ENCODE peak calls at places on chromosome 17, in five cellular contexts. W is heart left ventricle, Z is dorsolateral prefrontal cortex, F is nephron progenitor cell, S is PC-3. B is an unnamed sample.

GRCh38 chr17:27569257-27569722 is 61.7 kb upstream of the LGALS9 start:
- DNase-seq in W (no peak), Z (no peak), F (peak), S (peak), B (peak)

GRCh38 chr17:49727353-49727752 is 19.6 kb upstream of the SLC35B1 start:
- DNase-seq in W (no peak), Z (no peak), F (no peak), S (no peak), B (no peak)

GRCh38 chr17:63095459-63095858 is 129.4 kb downstream of the TANC2 start:
- DNase-seq in W (no peak), Z (no peak), F (no peak), S (no peak), B (no peak)

GRCh38 chr17:39062846-39063680 is 88.4 kb downstream of the PLXDC1 start:
- DNase-seq in W (no peak), Z (no peak), F (no peak), S (peak), B (peak)

GRCh38 chr17:39194985-39195524 is 2.4 kb downstream of the CACNB1 start:
- DNase-seq in W (no peak), Z (peak), F (no peak), S (no peak), B (no peak)

GRCh38 chr17:31517524-31517923 is 126.0 kb downstream of the RAB11FIP4 start:
- DNase-seq in W (no peak), Z (no peak), F (peak), S (peak), B (peak)

GRCh38 chr17:21252875-21253645 is at the start of gene NATD1:
- DNase-seq in W (peak), Z (peak), F (peak), S (peak), B (peak)

GRCh38 chr17:77425791-77426641 is 285.2 kb downstream of the SEC14L1 start:
- DNase-seq in W (no peak), Z (no peak), F (no peak), S (peak), B (peak)

GRCh38 chr17:4304417-4305027 is 40.7 kb upstream of the ANKFY1 start:
- DNase-seq in W (peak), Z (no peak), F (peak), S (peak), B (peak)

GRCh38 chr17:47694818-47695663 is 1.1 kb downstream of the TBKBP1 start:
- DNase-seq in W (peak), Z (peak), F (peak), S (peak), B (no peak)

GRCh38 chr17:45702666-45703266 is 81.4 kb upstream of the CRHR1 start:
- DNase-seq in W (no peak), Z (no peak), F (peak), S (peak), B (peak)

GRCh38 chr17:44002141-44002848 is 2.1 kb upstream of the NAGS start:
- DNase-seq in W (no peak), Z (no peak), F (no peak), S (peak), B (peak)

GRCh38 chr17:49910094-49910857 is 58.7 kb upstream of the DLX4 start:
- DNase-seq in W (no peak), Z (no peak), F (peak), S (peak), B (no peak)

GRCh38 chr17:42337442-42337841 is 49.1 kb downstream of the STAT5A start:
- DNase-seq in W (no peak), Z (no peak), F (no peak), S (no peak), B (no peak)

GRCh38 chr17:73272906-73273218 is 11.2 kb upstream of the CPSF4L start:
- DNase-seq in W (no peak), Z (no peak), F (no peak), S (no peak), B (no peak)

GRCh38 chr17:56244268-56244890 is 91.1 kb downstream of the ANKFN1 start:
- DNase-seq in W (no peak), Z (no peak), F (no peak), S (no peak), B (no peak)

GRCh38 chr17:66580178-66580577 is 254.7 kb upstream of the CACNG5 start:
- DNase-seq in W (peak), Z (no peak), F (peak), S (no peak), B (no peak)

GRCh38 chr17:9568957-9569588 is 6.5 kb downstream of the STX8 start:
- DNase-seq in W (no peak), Z (no peak), F (no peak), S (no peak), B (no peak)

GRCh38 chr17:46942441-46943217 is 19.7 kb downstream of the GOSR2 start:
- DNase-seq in W (peak), Z (peak), F (peak), S (peak), B (peak)

GRCh38 chr17:70767102-70767701 is 597.9 kb downstream of the KCNJ2 start:
- DNase-seq in W (no peak), Z (no peak), F (peak), S (peak), B (peak)

GRCh38 chr17:47275245-47275984 is 21.8 kb downstream of the ITGB3 start:
- DNase-seq in W (peak), Z (no peak), F (peak), S (peak), B (peak)

GRCh38 chr17:66960623-66961022 is 3.9 kb upstream of the CACNG4 start:
- DNase-seq in W (no peak), Z (no peak), F (no peak), S (no peak), B (no peak)

GRCh38 chr17:3907483-3908216 is 8.6 kb downstream of the P2RX1 start:
- DNase-seq in W (no peak), Z (no peak), F (no peak), S (no peak), B (peak)

GRCh38 chr17:74862108-74862901 is 2.6 kb upstream of the GRIN2C start:
- DNase-seq in W (no peak), Z (peak), F (peak), S (peak), B (peak)

GRCh38 chr17:57739402-57740224 is 5.5 kb downstream of the CCDC182 start:
- DNase-seq in W (no peak), Z (no peak), F (no peak), S (peak), B (peak)

GRCh38 chr17:48374650-48375230 is 55.3 kb downstream of the SKAP1 start:
- DNase-seq in W (no peak), Z (no peak), F (no peak), S (peak), B (peak)

GRCh38 chr17:9943343-9943742 is 38.3 kb upstream of the RCVRN start:
- DNase-seq in W (no peak), Z (no peak), F (no peak), S (no peak), B (no peak)

GRCh38 chr17:79951361-79952264 is 84.1 kb downstream of the TBC1D16 start:
- DNase-seq in W (peak), Z (peak), F (peak), S (no peak), B (peak)

GRCh38 chr17:34166394-34166793 is 88.7 kb upstream of the CCL2 start:
- DNase-seq in W (no peak), Z (no peak), F (no peak), S (no peak), B (no peak)

GRCh38 chr17:72392056-72393010 is 271.5 kb downstream of the SOX9 start:
- DNase-seq in W (no peak), Z (no peak), F (peak), S (peak), B (peak)

GRCh38 chr17:1473170-1473569 is 17.1 kb upstream of the CRK start:
- DNase-seq in W (no peak), Z (no peak), F (no peak), S (no peak), B (no peak)

GRCh38 chr17:5325851-5326250 is 43.8 kb downstream of the RABEP1 start:
- DNase-seq in W (no peak), Z (no peak), F (no peak), S (no peak), B (no peak)

GRCh38 chr17:72342582-72343527 is 222.0 kb downstream of the SOX9 start:
- DNase-seq in W (peak), Z (peak), F (peak), S (no peak), B (no peak)

GRCh38 chr17:2393184-2393953 is 7.5 kb downstream of the MNT start:
- DNase-seq in W (peak), Z (peak), F (peak), S (peak), B (peak)

GRCh38 chr17:43151880-43152456 is 19.0 kb upstream of the NBR1 start:
- DNase-seq in W (no peak), Z (no peak), F (no peak), S (no peak), B (no peak)

GRCh38 chr17:21318439-21318838 is 33.9 kb downstream of the MAP2K3 start:
- DNase-seq in W (no peak), Z (peak), F (peak), S (no peak), B (no peak)

GRCh38 chr17:64200080-64201042 is 62.7 kb downstream of the TEX2 start:
- DNase-seq in W (no peak), Z (no peak), F (no peak), S (no peak), B (peak)

GRCh38 chr17:14048169-14048568 is 21.1 kb upstream of the COX10 start:
- DNase-seq in W (no peak), Z (no peak), F (no peak), S (peak), B (peak)
- TF ChIP-seq CTCF in W (no peak), Z (no peak), F (no peak), S (peak), B (peak)

DNA sequence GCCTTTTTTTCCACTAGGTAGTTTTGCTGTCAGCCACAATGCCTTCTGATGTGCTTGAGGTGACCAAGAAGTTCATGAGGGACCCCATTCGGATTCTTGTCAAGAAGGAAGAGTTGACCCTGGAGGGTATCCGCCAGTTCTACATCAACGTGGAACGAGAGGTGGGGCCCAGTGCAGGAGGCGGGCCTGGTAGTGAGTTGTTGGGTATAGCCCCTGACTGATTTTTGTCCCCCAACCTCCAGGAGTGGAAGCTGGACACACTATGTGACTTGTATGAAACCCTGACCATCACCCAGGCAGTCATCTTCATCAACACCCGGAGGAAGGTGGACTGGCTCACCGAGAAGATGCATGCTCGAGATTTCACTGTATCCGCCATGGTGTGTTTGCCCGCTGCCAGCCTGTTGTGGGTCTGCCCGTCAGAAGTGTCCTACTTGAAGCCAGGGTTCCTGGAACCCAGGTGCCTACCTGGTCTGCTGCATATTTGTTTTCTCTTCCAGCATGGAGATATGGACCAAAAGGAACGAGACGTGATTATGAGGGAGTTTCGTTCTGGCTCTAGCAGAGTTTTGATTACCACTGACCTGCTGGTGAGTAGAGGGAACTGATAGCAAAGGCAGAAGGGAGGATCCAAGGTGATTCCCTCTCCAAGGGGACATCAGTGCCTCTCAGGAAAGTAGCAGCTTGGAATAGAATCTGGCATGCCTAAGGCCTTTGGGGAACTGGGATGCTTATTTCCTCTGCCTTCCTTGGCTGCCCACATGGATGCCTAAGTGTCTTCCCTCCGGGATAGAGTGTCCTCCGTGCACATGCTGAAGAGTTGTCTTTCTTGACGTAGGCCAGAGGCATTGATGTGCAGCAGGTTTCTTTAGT is 1.9 kb upstream of the CD68 start:
- DNase-seq in W (no peak), Z (no peak), F (no peak), S (no peak), B (no peak)
- TF ChIP-seq CTCF in W (no peak), Z (no peak), F (no peak), S (no peak), B (no peak)

DNA sequence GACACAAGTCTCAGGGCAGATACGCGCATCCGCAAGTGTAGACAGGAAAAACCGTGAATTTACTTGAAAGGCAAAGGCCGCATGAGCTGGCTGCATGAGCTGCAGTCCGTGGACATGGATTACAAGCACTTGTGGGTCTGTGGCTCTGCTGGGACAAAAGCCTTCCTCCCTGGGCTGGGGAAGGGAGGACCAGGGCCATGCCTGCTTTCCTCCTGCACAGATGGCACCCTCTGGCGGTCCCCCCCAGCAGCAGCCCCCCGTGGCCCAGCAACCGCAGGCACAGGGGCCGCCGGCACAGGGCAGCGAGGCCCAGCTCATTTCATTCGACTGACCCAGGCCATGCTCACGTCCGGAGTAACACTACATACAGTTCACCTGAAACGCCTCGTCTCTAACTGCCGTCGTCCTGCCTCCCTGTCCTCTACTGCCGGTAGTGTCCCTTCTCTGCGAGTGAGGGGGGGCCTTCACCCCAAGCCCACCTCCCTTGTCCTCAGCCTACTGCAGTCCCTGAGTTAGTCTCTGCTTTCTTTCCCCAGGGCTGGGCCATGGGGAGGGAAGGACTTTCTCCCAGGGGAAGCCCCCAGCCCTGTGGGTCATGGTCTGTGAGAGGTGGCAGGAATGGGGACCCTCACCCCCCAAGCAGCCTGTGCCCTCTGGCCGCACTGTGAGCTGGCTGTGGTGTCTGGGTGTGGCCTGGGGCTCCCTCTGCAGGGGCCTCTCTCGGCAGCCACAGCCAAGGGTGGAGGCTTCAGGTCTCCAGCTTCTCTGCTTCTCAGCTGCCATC is 1.7 kb upstream of the MRPL12 start:
- DNase-seq in W (no peak), Z (no peak), F (no peak), S (peak), B (no peak)
- TF ChIP-seq CTCF in W (no peak), Z (no peak), F (no peak), S (peak), B (no peak)

DNA sequence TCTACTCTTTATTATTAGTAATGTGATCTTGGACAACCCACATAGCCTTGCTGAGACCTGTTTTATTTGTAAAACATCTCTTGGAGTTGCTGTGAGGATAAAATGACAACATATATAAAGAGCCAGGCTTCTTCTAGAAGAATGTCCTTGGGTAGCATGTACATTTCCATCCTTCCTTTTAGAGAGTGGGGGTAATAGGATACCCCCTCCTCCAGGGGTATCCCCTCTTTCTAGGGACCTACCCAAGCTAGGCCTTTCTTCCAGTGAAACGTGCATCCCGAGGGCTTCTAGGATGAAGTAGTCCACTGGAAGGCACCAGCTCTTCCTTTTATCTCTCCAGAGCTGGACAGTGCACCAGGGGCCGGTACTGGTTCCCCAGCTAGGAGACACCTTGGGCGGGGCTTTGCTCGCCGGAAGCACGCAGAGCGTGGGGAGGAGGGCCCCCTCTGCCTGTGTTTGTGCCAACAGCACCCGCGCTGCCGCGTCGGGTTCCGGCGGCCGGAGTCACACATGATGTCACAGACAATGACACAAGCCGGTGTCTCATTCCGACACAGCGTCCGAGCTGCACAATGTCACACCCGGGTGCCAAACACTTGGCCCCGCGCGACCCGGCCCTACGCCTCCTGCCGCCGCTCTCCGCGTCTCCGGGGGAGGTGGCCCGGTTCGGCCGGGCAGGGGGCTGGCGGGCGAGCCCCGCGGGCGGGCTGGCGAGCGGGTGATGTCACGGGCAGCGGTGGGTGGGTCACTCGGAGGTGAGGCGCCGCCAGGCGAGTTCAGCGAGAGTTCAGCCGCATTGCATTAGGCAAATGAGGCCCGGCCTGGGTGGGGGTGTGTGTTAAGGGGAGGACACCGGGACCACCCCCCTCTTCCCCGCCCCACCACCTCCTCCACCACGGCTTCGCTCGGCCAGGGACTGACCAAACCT is 23.4 kb downstream of the GJD3 start:
- DNase-seq in W (peak), Z (peak), F (peak), S (peak), B (peak)
- TF ChIP-seq CTCF in W (no peak), Z (peak), F (no peak), S (no peak), B (no peak)

GRCh38 chr17:16287563-16288027 is 65.7 kb downstream of the CENPV start:
- DNase-seq in W (no peak), Z (no peak), F (no peak), S (peak), B (peak)

GRCh38 chr17:16286009-16286946 is 67.0 kb downstream of the CENPV start:
- DNase-seq in W (peak), Z (no peak), F (peak), S (peak), B (peak)

GRCh38 chr17:16286947-16287562 is 66.2 kb downstream of the CENPV start:
- DNase-seq in W (peak), Z (no peak), F (no peak), S (no peak), B (peak)

GRCh38 chr17:16283705-16284104 is 66.7 kb downstream of the PIGL start:
- DNase-seq in W (no peak), Z (no peak), F (no peak), S (peak), B (no peak)

GRCh38 chr17:16285646-16286008 is 67.6 kb downstream of the CENPV start:
- DNase-seq in W (no peak), Z (no peak), F (no peak), S (no peak), B (no peak)
- TF ChIP-seq CTCF in W (no peak), Z (no peak), F (no peak), S (peak), B (no peak)

DNA sequence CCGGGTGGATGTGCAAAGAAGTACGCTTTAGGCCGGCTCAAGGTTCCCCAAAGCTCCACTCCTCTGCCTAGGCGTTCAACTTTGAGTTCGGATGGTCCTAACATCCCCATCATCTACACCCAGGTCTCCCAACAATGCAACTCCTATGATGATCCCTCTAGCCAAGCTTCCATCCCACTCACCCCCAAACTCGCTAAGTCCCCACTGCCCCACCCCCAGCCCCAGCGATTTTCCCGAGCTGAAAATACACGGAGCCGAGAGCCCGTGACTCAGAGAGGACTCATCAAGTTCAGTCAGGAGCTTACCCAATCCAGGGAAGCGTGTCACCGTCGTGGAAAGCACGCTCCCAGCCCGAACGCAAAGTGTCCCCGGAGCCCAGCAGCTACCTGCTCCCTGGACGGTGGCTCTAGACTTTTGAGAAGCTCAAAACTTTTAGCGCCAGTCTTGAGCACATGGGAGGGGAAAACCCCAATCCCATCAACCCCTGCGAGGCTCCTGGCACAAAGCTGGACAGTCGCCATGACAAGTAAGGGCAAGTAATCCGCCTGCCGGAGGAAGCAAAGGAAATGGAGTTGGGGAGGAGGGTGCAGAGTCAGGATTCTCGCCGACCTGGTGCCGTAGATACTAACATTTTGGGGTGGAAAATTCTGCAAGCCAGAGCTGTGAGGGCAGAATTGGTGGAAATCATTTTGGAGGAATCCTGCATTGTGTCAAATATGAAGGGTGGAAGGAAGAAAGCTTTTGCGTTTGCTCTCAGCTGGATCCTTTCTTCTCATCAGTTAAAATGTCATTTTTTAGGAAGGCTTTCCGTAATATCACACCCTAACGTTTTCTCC is at the start of gene TP53:
- DNase-seq in W (peak), Z (peak), F (peak), S (peak), B (peak)
- TF ChIP-seq CTCF in W (no peak), Z (no peak), F (no peak), S (no peak), B (no peak)